ENCODE peak calls at places on chromosome 22, in seven cellular contexts. One of them, this sample, is unnamed.

GRCh38 chr22:33726294-33726711 is 194.0 kb downstream of the LARGE1 start:
- DNase-seq in mammary epithelial cell: peak; percentile 60
- DNase-seq in prostate gland: peak; percentile 23
- DNase-seq in CD8-positive, alpha-beta memory T cell: no peak
- DNase-seq in fibroblast of mammary gland: peak; percentile 65
- DNase-seq in HAP-1: no peak
- DNase-seq in SK-N-SH: no peak
- DNase-seq in this sample: no peak

GRCh38 chr22:40421941-40422340 is 51.5 kb downstream of the SGSM3 start:
- DNase-seq in mammary epithelial cell: no peak
- DNase-seq in prostate gland: no peak
- DNase-seq in CD8-positive, alpha-beta memory T cell: no peak
- DNase-seq in fibroblast of mammary gland: no peak
- DNase-seq in HAP-1: no peak
- DNase-seq in SK-N-SH: no peak
- DNase-seq in this sample: no peak

GRCh38 chr22:48299801-48300200 is 1527.9 kb downstream of the BRD1 start:
- DNase-seq in mammary epithelial cell: no peak
- DNase-seq in prostate gland: no peak
- DNase-seq in CD8-positive, alpha-beta memory T cell: no peak
- DNase-seq in fibroblast of mammary gland: no peak
- DNase-seq in HAP-1: no peak
- DNase-seq in SK-N-SH: peak; percentile 8
- DNase-seq in this sample: no peak

GRCh38 chr22:23033116-23033905 is 37.0 kb upstream of the GNAZ start:
- DNase-seq in mammary epithelial cell: no peak
- DNase-seq in prostate gland: no peak
- DNase-seq in CD8-positive, alpha-beta memory T cell: no peak
- DNase-seq in fibroblast of mammary gland: no peak
- DNase-seq in HAP-1: no peak
- DNase-seq in SK-N-SH: no peak
- DNase-seq in this sample: no peak

GRCh38 chr22:32723632-32724031 is 77.9 kb upstream of the TIMP3 start:
- DNase-seq in mammary epithelial cell: peak; percentile 93
- DNase-seq in prostate gland: peak; percentile 42
- DNase-seq in CD8-positive, alpha-beta memory T cell: no peak
- DNase-seq in fibroblast of mammary gland: peak; percentile 94
- DNase-seq in HAP-1: no peak
- DNase-seq in SK-N-SH: no peak
- DNase-seq in this sample: peak; percentile 90

GRCh38 chr22:41619979-41620645 is 731 bp downstream of the DESI1 start:
- DNase-seq in mammary epithelial cell: peak; percentile 22
- DNase-seq in prostate gland: peak; percentile 38
- DNase-seq in CD8-positive, alpha-beta memory T cell: peak; percentile 14
- DNase-seq in fibroblast of mammary gland: no peak
- DNase-seq in HAP-1: peak; percentile 65
- DNase-seq in SK-N-SH: peak; percentile 38
- DNase-seq in this sample: no peak

GRCh38 chr22:22883090-22883727 is 4.4 kb upstream of the IGLL5 start:
- DNase-seq in mammary epithelial cell: no peak
- DNase-seq in prostate gland: no peak
- DNase-seq in CD8-positive, alpha-beta memory T cell: no peak
- DNase-seq in fibroblast of mammary gland: no peak
- DNase-seq in HAP-1: no peak
- DNase-seq in SK-N-SH: no peak
- DNase-seq in this sample: no peak

GRCh38 chr22:37300551-37301017 is 18.3 kb downstream of the CYTH4 start:
- DNase-seq in mammary epithelial cell: no peak
- DNase-seq in prostate gland: no peak
- DNase-seq in CD8-positive, alpha-beta memory T cell: peak; percentile 29
- DNase-seq in fibroblast of mammary gland: no peak
- DNase-seq in HAP-1: no peak
- DNase-seq in SK-N-SH: no peak
- DNase-seq in this sample: no peak

GRCh38 chr22:17769013-17769715 is 5.1 kb downstream of the BID start:
- DNase-seq in mammary epithelial cell: no peak
- DNase-seq in prostate gland: no peak
- DNase-seq in CD8-positive, alpha-beta memory T cell: no peak
- DNase-seq in fibroblast of mammary gland: no peak
- DNase-seq in HAP-1: no peak
- DNase-seq in SK-N-SH: no peak
- DNase-seq in this sample: no peak

GRCh38 chr22:21982338-21982965 is at the start of gene TOP3B:
- DNase-seq in mammary epithelial cell: peak; percentile 75
- DNase-seq in prostate gland: peak; percentile 66
- DNase-seq in CD8-positive, alpha-beta memory T cell: peak; percentile 66
- DNase-seq in fibroblast of mammary gland: peak; percentile 71
- DNase-seq in HAP-1: peak; percentile 89
- DNase-seq in SK-N-SH: peak; percentile 92
- DNase-seq in this sample: peak; percentile 45

GRCh38 chr22:19958083-19959042 is 16.7 kb upstream of the TXNRD2 start:
- DNase-seq in mammary epithelial cell: no peak
- DNase-seq in prostate gland: no peak
- DNase-seq in CD8-positive, alpha-beta memory T cell: no peak
- DNase-seq in fibroblast of mammary gland: peak; percentile 74
- DNase-seq in HAP-1: no peak
- DNase-seq in SK-N-SH: no peak
- DNase-seq in this sample: no peak
- H3K4me3 ChIP-seq in mammary epithelial cell: no peak overlapping the region
- H3K4me3 ChIP-seq in prostate gland: no peak overlapping the region
- H3K4me3 ChIP-seq in CD8-positive, alpha-beta memory T cell: peak overlapping the region; percentile 28
- H3K4me3 ChIP-seq in fibroblast of mammary gland: peak overlapping the region; percentile 37
- H3K4me3 ChIP-seq in HAP-1: no peak overlapping the region
- H3K4me3 ChIP-seq in SK-N-SH: no peak overlapping the region
- H3K4me3 ChIP-seq in this sample: peak overlapping the region; percentile 28

GRCh38 chr22:50471197-50471847 is 3.5 kb downstream of the SBF1 start:
- DNase-seq in mammary epithelial cell: no peak
- DNase-seq in prostate gland: no peak
- DNase-seq in CD8-positive, alpha-beta memory T cell: no peak
- DNase-seq in fibroblast of mammary gland: no peak
- DNase-seq in HAP-1: no peak
- DNase-seq in SK-N-SH: no peak
- DNase-seq in this sample: no peak

GRCh38 chr22:50468626-50469025 is 6.2 kb downstream of the SBF1 start:
- DNase-seq in mammary epithelial cell: no peak
- DNase-seq in prostate gland: no peak
- DNase-seq in CD8-positive, alpha-beta memory T cell: no peak
- DNase-seq in fibroblast of mammary gland: no peak
- DNase-seq in HAP-1: no peak
- DNase-seq in SK-N-SH: no peak
- DNase-seq in this sample: no peak

GRCh38 chr22:50469377-50470305 is 5.2 kb downstream of the SBF1 start:
- DNase-seq in mammary epithelial cell: peak; percentile 84
- DNase-seq in prostate gland: peak; percentile 56
- DNase-seq in CD8-positive, alpha-beta memory T cell: peak; percentile 98
- DNase-seq in fibroblast of mammary gland: peak; percentile 30
- DNase-seq in HAP-1: no peak
- DNase-seq in SK-N-SH: no peak
- DNase-seq in this sample: peak; percentile 8

GRCh38 chr22:50471962-50472361 is 2.9 kb downstream of the SBF1 start:
- DNase-seq in mammary epithelial cell: no peak
- DNase-seq in prostate gland: no peak
- DNase-seq in CD8-positive, alpha-beta memory T cell: no peak
- DNase-seq in fibroblast of mammary gland: no peak
- DNase-seq in HAP-1: no peak
- DNase-seq in SK-N-SH: no peak
- DNase-seq in this sample: no peak

GRCh38 chr22:50470491-50470890 is 4.3 kb downstream of the SBF1 start:
- DNase-seq in mammary epithelial cell: no peak
- DNase-seq in prostate gland: no peak
- DNase-seq in CD8-positive, alpha-beta memory T cell: no peak
- DNase-seq in fibroblast of mammary gland: no peak
- DNase-seq in HAP-1: no peak
- DNase-seq in SK-N-SH: no peak
- DNase-seq in this sample: no peak
- H3K4me3 ChIP-seq in mammary epithelial cell: no peak overlapping the region
- H3K4me3 ChIP-seq in prostate gland: no peak overlapping the region
- H3K4me3 ChIP-seq in CD8-positive, alpha-beta memory T cell: peak overlapping the region; percentile 25
- H3K4me3 ChIP-seq in fibroblast of mammary gland: no peak overlapping the region
- H3K4me3 ChIP-seq in HAP-1: no peak overlapping the region
- H3K4me3 ChIP-seq in SK-N-SH: no peak overlapping the region
- H3K4me3 ChIP-seq in this sample: no peak overlapping the region

DNA sequence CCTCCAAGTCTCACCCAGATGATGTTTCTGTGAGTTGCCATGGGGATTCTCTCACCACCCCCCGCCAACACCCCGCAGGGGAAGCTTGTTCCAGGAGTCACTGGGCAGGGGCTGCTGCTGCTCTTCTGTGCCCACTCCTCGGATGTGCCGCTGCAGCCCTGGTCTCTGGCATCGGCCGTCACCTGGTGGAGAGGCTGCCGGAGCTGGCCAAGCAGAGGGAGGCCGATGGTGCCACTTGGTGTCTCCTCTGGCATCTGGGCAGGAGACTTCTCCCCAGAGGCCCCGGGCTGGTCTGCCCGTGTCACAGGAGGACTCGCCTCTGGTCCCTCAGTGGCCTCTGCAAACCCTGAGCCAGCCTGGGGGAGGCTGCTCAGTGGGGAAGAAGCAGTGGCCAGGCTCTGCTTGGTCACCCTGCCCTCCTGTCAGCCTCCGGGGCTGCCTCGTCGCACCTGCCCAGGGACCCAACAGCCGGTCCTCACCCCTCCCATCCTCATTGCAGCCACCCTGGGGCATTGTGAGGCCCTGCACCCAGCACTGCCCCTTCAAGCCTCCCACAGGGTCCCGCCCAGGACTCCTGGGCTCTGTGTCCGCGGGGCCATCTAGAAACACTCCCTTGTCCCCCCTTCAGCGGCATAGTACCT is 420 bp upstream of the ADORA2A start:
- DNase-seq in mammary epithelial cell: no peak
- DNase-seq in prostate gland: no peak
- DNase-seq in CD8-positive, alpha-beta memory T cell: no peak
- DNase-seq in fibroblast of mammary gland: no peak
- DNase-seq in HAP-1: no peak
- DNase-seq in SK-N-SH: no peak
- DNase-seq in this sample: no peak
- H3K4me3 ChIP-seq in mammary epithelial cell: no peak overlapping the region
- H3K4me3 ChIP-seq in prostate gland: no peak overlapping the region
- H3K4me3 ChIP-seq in CD8-positive, alpha-beta memory T cell: peak overlapping the region; percentile 95
- H3K4me3 ChIP-seq in fibroblast of mammary gland: no peak overlapping the region
- H3K4me3 ChIP-seq in HAP-1: no peak overlapping the region
- H3K4me3 ChIP-seq in SK-N-SH: no peak overlapping the region
- H3K4me3 ChIP-seq in this sample: no peak overlapping the region

GRCh38 chr22:45007247-45007945 is 2.4 kb downstream of the PHF21B start:
- DNase-seq in mammary epithelial cell: peak; percentile 19
- DNase-seq in prostate gland: peak; percentile 67
- DNase-seq in CD8-positive, alpha-beta memory T cell: no peak
- DNase-seq in fibroblast of mammary gland: no peak
- DNase-seq in HAP-1: peak; percentile 90
- DNase-seq in SK-N-SH: peak; percentile 91
- DNase-seq in this sample: no peak

GRCh38 chr22:45010532-45010900 is 711 bp upstream of the PHF21B start:
- DNase-seq in mammary epithelial cell: no peak
- DNase-seq in prostate gland: no peak
- DNase-seq in CD8-positive, alpha-beta memory T cell: no peak
- DNase-seq in fibroblast of mammary gland: no peak
- DNase-seq in HAP-1: peak; percentile 23
- DNase-seq in SK-N-SH: peak; percentile 71
- DNase-seq in this sample: no peak

GRCh38 chr22:45007946-45008852 is 1.6 kb downstream of the PHF21B start:
- DNase-seq in mammary epithelial cell: peak; percentile 16
- DNase-seq in prostate gland: peak; percentile 32
- DNase-seq in CD8-positive, alpha-beta memory T cell: no peak
- DNase-seq in fibroblast of mammary gland: no peak
- DNase-seq in HAP-1: peak; percentile 68
- DNase-seq in SK-N-SH: peak; percentile 64
- DNase-seq in this sample: no peak

GRCh38 chr22:45009881-45010531 is at the start of gene PHF21B:
- DNase-seq in mammary epithelial cell: peak; percentile 9
- DNase-seq in prostate gland: peak; percentile 70
- DNase-seq in CD8-positive, alpha-beta memory T cell: no peak
- DNase-seq in fibroblast of mammary gland: peak; percentile 9
- DNase-seq in HAP-1: peak; percentile 90
- DNase-seq in SK-N-SH: peak; percentile 97
- DNase-seq in this sample: peak; percentile 18

GRCh38 chr22:45008853-45009751 is 703 bp downstream of the PHF21B start:
- DNase-seq in mammary epithelial cell: peak; percentile 33
- DNase-seq in prostate gland: no peak
- DNase-seq in CD8-positive, alpha-beta memory T cell: no peak
- DNase-seq in fibroblast of mammary gland: peak; percentile 5
- DNase-seq in HAP-1: peak; percentile 56
- DNase-seq in SK-N-SH: peak; percentile 75
- DNase-seq in this sample: no peak
- H3K4me3 ChIP-seq in mammary epithelial cell: peak overlapping the region; percentile 9
- H3K4me3 ChIP-seq in prostate gland: peak overlapping the region; percentile 59
- H3K4me3 ChIP-seq in CD8-positive, alpha-beta memory T cell: no peak overlapping the region
- H3K4me3 ChIP-seq in fibroblast of mammary gland: no peak overlapping the region
- H3K4me3 ChIP-seq in HAP-1: peak overlapping the region; percentile 72
- H3K4me3 ChIP-seq in SK-N-SH: peak overlapping the region; percentile 56
- H3K4me3 ChIP-seq in this sample: peak overlapping the region; percentile 51

DNA sequence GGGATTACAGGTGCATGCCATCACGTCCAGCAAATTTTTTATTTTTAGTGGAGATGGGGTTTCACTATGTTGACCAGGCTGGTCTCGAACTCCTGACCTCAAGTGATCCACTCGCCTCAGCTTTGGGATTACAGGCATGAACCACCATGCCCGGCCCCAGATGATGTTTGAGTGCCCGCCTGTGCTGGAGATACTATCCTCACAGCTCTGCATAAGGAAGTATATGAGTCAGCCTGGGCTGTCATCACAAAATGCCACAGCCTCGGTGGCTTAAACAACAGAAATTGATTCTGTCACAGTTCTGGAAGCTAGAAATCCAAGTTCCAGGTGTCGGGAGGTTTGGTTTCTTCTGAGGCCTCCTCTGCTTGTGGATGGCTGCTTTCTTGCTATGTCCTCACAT is 119.3 kb downstream of the OSBP2 start:
- DNase-seq in mammary epithelial cell: no peak
- DNase-seq in prostate gland: no peak
- DNase-seq in CD8-positive, alpha-beta memory T cell: no peak
- DNase-seq in fibroblast of mammary gland: no peak
- DNase-seq in HAP-1: no peak
- DNase-seq in SK-N-SH: no peak
- DNase-seq in this sample: no peak
- H3K4me3 ChIP-seq in mammary epithelial cell: no peak overlapping the region
- H3K4me3 ChIP-seq in prostate gland: no peak overlapping the region
- H3K4me3 ChIP-seq in CD8-positive, alpha-beta memory T cell: no peak overlapping the region
- H3K4me3 ChIP-seq in fibroblast of mammary gland: no peak overlapping the region
- H3K4me3 ChIP-seq in HAP-1: no peak overlapping the region
- H3K4me3 ChIP-seq in SK-N-SH: no peak overlapping the region
- H3K4me3 ChIP-seq in this sample: no peak overlapping the region